ENCODE peak calls at places on chromosomes 5 and 9, in ten cellular contexts. I is dorsolateral prefrontal cortex, N is fibroblast of lung, Z is left ventricle myocardium inferior, M is activated B cell treated with CpG ODN at 0.5 μM for 24 hours, B is LNCaP clone FGC, Q is cardiac muscle cell, Y is lower lobe of right lung, O is psoas muscle, T is GM06990. E is an unnamed sample.

GRCh38 chr9:4137755-4138154 is 162.1 kb downstream of the GLIS3 start:
- DNase-seq in I (no peak), N (peak; percentile 80), Z (no peak), M (no peak), B (no peak), Q (peak; percentile 42), Y (no peak), O (no peak), T (no peak), E (peak; percentile 37)

GRCh38 chr5:5318426-5319205 is 103.9 kb upstream of the ICE1 start:
- DNase-seq in I (peak; percentile 62), N (peak; percentile 80), Z (no peak), M (no peak), B (no peak), Q (no peak), Y (no peak), O (no peak), T (no peak), E (no peak)

GRCh38 chr5:142508027-142508426 is 177.9 kb downstream of the FGF1 start:
- DNase-seq in I (no peak), N (no peak), Z (no peak), M (no peak), B (peak; percentile 34), Q (no peak), Y (peak; percentile 55), O (no peak), T (no peak), E (no peak)

GRCh38 chr5:171863928-171864327 is 78.3 kb downstream of the SMIM23 start:
- DNase-seq in I (no peak), N (peak; percentile 96), Z (no peak), M (no peak), B (no peak), Q (peak; percentile 42), Y (no peak), O (no peak), T (no peak), E (no peak)

GRCh38 chr9:91117959-91118651 is 243.6 kb downstream of the AUH start:
- DNase-seq in I (peak; percentile 74), N (peak; percentile 74), Z (peak; percentile 85), M (no peak), B (no peak), Q (peak; percentile 92), Y (peak; percentile 96), O (peak; percentile 95), T (no peak), E (peak; percentile 44)

GRCh38 chr5:97666767-97667166 is 483.7 kb upstream of the RIOK2 start:
- DNase-seq in I (no peak), N (no peak), Z (no peak), M (no peak), B (no peak), Q (no peak), Y (no peak), O (no peak), T (no peak), E (no peak)

GRCh38 chr9:98603821-98604383 is 104.8 kb downstream of the GABBR2 start:
- DNase-seq in I (peak; percentile 61), N (peak; percentile 68), Z (no peak), M (no peak), B (no peak), Q (peak; percentile 85), Y (no peak), O (no peak), T (no peak), E (no peak)

GRCh38 chr5:139930406-139930805 is 112.7 kb downstream of the NRG2 start:
- DNase-seq in I (no peak), N (no peak), Z (no peak), M (no peak), B (no peak), Q (no peak), Y (no peak), O (no peak), T (no peak), E (no peak)

GRCh38 chr9:130845901-130846381 is 10.9 kb downstream of the ABL1 start:
- DNase-seq in I (no peak), N (peak; percentile 91), Z (no peak), M (no peak), B (no peak), Q (peak; percentile 91), Y (no peak), O (no peak), T (no peak), E (no peak)

GRCh38 chr5:146051678-146052077 is 53.7 kb downstream of the PLAC8L1 start:
- DNase-seq in I (no peak), N (peak; percentile 86), Z (no peak), M (no peak), B (no peak), Q (no peak), Y (no peak), O (no peak), T (no peak), E (no peak)

GRCh38 chr5:31854181-31854624 is 215.3 kb downstream of the PDZD2 start:
- DNase-seq in I (no peak), N (peak; percentile 87), Z (peak; percentile 33), M (no peak), B (no peak), Q (peak; percentile 59), Y (peak; percentile 55), O (no peak), T (no peak), E (no peak)

GRCh38 chr9:3497406-3497805 is 28.4 kb downstream of the RFX3 start:
- DNase-seq in I (no peak), N (peak; percentile 81), Z (no peak), M (no peak), B (no peak), Q (peak; percentile 36), Y (no peak), O (no peak), T (no peak), E (no peak)

GRCh38 chr5:95543017-95543705 is 11.6 kb downstream of the SKIC3 start:
- DNase-seq in I (no peak), N (no peak), Z (no peak), M (no peak), B (peak; percentile 65), Q (peak; percentile 14), Y (no peak), O (no peak), T (no peak), E (no peak)

GRCh38 chr5:45508155-45508554 is 188.0 kb downstream of the HCN1 start:
- DNase-seq in I (no peak), N (no peak), Z (no peak), M (no peak), B (no peak), Q (no peak), Y (no peak), O (no peak), T (no peak), E (no peak)
- TF ChIP-seq CTCF in I (no peak), N (no peak), Z (no peak), M (no peak), B (no peak), Q (no peak), Y (no peak), O (no peak), T (no peak), E (no peak)

DNA sequence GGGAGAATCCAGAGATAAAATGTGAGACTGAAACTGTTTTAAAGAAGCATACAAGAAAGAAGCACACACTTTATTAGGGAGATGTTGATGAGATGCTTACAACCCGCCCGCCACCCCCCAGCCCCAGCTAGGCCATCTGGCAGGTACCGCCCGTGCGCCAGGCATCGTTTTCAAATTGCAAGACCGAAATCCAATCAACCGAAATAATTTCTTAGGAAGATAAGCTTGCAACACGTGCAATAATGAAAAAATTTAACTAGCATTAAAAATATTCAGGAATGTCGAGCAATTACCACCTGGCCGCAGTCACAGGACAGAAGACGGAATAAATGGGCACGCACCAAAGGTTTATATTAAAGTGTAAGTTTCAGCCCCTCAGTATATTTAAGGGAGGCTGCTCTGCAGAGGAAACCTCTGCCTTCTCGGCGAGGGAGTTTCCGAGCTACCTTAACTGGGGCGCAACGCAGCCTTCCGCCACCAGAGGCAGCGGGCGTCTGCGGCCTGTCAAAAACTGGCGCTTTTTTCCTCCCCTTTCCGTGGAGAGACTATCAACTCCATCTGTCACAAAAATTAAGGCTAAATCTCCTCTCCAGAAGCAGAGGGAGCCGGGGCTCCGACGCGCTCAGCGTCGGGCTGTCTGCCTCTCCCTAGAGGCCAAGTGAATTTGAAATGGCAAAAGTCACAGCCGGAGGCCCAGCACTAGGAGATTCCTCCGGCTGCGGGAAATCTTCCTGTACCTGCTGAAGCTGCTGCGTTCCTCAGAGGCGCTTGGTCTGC is 1.0 kb upstream of the GAS1 start:
- DNase-seq in I (peak; percentile 87), N (peak; percentile 75), Z (peak; percentile 83), M (peak; percentile 42), B (no peak), Q (peak; percentile 92), Y (peak; percentile 75), O (peak; percentile 88), T (peak; percentile 47), E (peak; percentile 67)
- TF ChIP-seq CTCF in I (peak; percentile 73), N (peak; percentile 93), Z (peak; percentile 95), M (no peak), B (peak; percentile 65), Q (peak; percentile 97), Y (peak; percentile 89), O (peak; percentile 91), T (peak; percentile 87), E (peak; percentile 91)

GRCh38 chr5:43017438-43017820 is 22.7 kb downstream of the ANXA2R start:
- DNase-seq in I (no peak), N (peak; percentile 53), Z (no peak), M (no peak), B (no peak), Q (peak; percentile 52), Y (no peak), O (peak; percentile 56), T (no peak), E (no peak)
- TF ChIP-seq CTCF in I (no peak), N (no peak), Z (peak; percentile 22), M (no peak), B (no peak), Q (no peak), Y (no peak), O (peak; percentile 7), T (no peak), E (no peak)

GRCh38 chr9:23493219-23493618 is 332.8 kb downstream of the ELAVL2 start:
- DNase-seq in I (no peak), N (no peak), Z (no peak), M (no peak), B (no peak), Q (no peak), Y (no peak), O (no peak), T (no peak), E (no peak)

GRCh38 chr9:23496827-23497226 is 329.2 kb downstream of the ELAVL2 start:
- DNase-seq in I (no peak), N (no peak), Z (no peak), M (no peak), B (no peak), Q (no peak), Y (no peak), O (no peak), T (no peak), E (no peak)

DNA sequence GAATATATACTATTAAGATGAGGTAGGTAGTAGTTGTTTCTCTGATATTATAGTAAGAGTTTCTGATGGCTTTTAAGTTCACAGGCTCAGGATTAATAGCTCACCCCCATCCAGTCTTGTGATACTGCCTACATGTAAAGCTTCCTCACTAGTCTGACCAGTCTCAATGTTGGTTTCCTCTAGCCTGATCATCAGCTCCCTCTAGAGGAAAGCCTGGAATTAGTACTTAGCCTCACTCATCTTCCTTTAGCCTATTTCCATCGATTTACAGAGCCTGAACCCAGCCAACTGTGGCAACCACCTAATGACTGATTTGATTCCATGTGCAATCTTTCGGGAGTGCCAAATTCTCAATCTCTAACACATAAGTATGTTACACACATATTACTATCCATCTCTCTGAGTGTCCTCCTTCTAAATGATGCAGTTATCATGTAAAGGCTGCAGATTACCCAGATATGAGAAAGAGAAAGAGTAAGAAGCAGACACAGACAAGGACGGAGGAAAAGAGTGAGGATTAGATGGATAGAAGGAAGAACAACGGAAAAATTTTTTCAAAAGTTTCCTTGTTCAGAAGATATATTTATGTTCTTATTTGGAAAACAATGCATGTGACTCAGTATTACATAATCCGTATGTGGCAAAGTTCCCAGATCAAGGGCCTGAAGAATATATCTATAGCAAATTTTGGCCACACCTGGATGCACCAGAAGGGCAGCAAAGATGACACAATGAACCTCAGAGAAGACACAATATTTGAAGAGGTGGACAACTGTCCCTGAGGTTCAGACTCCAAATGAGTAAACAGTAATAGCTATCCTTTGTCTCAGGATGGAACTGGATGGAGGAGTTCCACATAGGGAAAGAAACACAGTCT is 333.7 kb downstream of the ELAVL2 start:
- DNase-seq in I (peak; percentile 10), N (peak; percentile 27), Z (no peak), M (no peak), B (peak; percentile 55), Q (peak; percentile 30), Y (no peak), O (no peak), T (no peak), E (no peak)
- TF ChIP-seq CTCF in I (peak; percentile 51), N (peak; percentile 35), Z (peak; percentile 59), M (no peak), B (peak; percentile 84), Q (peak; percentile 28), Y (peak; percentile 51), O (peak; percentile 50), T (peak; percentile 30), E (peak; percentile 48)

E was measured in AG09319.